ENCODE peak calls at places on chromosomes 11 and 22, in six cellular contexts. R, V, S, K, L and Q are unnamed samples. For H3K79me2, the result is how much of the 10 kb centered on the place peaks cover.

GRCh38 chr11:60836866-60837510 is 4.9 kb upstream of the CCDC86 start:
- DNase-seq in R (no peak), V (no peak), L (no peak), S (no peak), K (no peak), Q (no peak)

GRCh38 chr11:70582886-70583641 is 184.7 kb downstream of the CTTN start:
- DNase-seq in R (no peak), K (no peak), V (no peak), S (no peak), L (no peak), Q (no peak)

GRCh38 chr11:76153609-76153949 is 52.7 kb downstream of the WNT11 start:
- DNase-seq in R (no peak), S (peak), K (no peak), V (peak), L (no peak), Q (peak)

GRCh38 chr11:11334607-11335006 is 18.4 kb downstream of the CSNK2A3 start:
- DNase-seq in S (no peak), L (no peak), R (no peak), V (no peak), K (no peak), Q (no peak)

GRCh38 chr11:34302046-34302921 is 55.5 kb downstream of the ABTB2 start:
- DNase-seq in V (peak), K (no peak), R (peak), S (peak), L (no peak), Q (peak)

GRCh38 chr11:13357232-13357631 is 79.6 kb downstream of the BMAL1 start:
- DNase-seq in L (no peak), K (no peak), S (no peak), R (no peak), V (no peak), Q (no peak)

GRCh38 chr11:61082161-61082870 is 20.0 kb upstream of the CD5 start:
- DNase-seq in K (no peak), L (no peak), S (no peak), V (no peak), R (no peak), Q (no peak)

GRCh38 chr11:65911682-65912568 is 6.9 kb downstream of the C11orf68 start:
- DNase-seq in K (peak), S (peak), R (peak), L (peak), V (peak), Q (peak)

GRCh38 chr11:67158241-67158640 is 39.2 kb downstream of the KDM2A start:
- DNase-seq in S (no peak), V (no peak), R (no peak), L (no peak), K (no peak), Q (no peak)

GRCh38 chr22:31230871-31231621 is 18.9 kb downstream of the LIMK2 start:
- DNase-seq in K (peak), S (peak), L (peak), V (peak), R (no peak), Q (peak)

GRCh38 chr11:62030071-62030684 is 62.7 kb upstream of the FTH1 start:
- DNase-seq in V (no peak), L (peak), K (no peak), R (no peak), S (no peak), Q (no peak)

GRCh38 chr11:64072403-64072802 is 36.7 kb downstream of the FLRT1 start:
- DNase-seq in S (no peak), R (no peak), L (no peak), K (no peak), V (no peak), Q (no peak)

GRCh38 chr11:36016263-36016662 is 72.4 kb downstream of the LDLRAD3 start:
- DNase-seq in L (no peak), R (no peak), V (no peak), S (peak), K (no peak), Q (no peak)

GRCh38 chr11:86291466-86292262 is 10.4 kb upstream of the HIKESHI start:
- DNase-seq in R (peak), L (peak), V (peak), K (peak), S (peak), Q (peak)

GRCh38 chr11:59188954-59189353 is 17.0 kb downstream of the DTX4 start:
- DNase-seq in L (no peak), S (no peak), V (no peak), R (no peak), K (no peak), Q (no peak)

GRCh38 chr11:22668005-22668796 is 1.8 kb downstream of the GAS2 start:
- DNase-seq in K (no peak), S (no peak), L (no peak), V (no peak), R (no peak), Q (no peak)

GRCh38 chr22:37485006-37485713 is 1.0 kb downstream of the MFNG start:
- DNase-seq in V (no peak), K (peak), S (no peak), R (no peak), L (no peak), Q (no peak)

GRCh38 chr11:112279901-112280267 is 19.2 kb upstream of the PLET1 start:
- DNase-seq in L (peak), S (peak), V (peak), R (no peak), K (peak), Q (peak)

GRCh38 chr11:8838248-8838647 is 72.7 kb upstream of the AKIP1 start:
- DNase-seq in L (no peak), S (peak), V (peak), R (no peak), K (peak), Q (no peak)

GRCh38 chr22:45007946-45008852 is 1.6 kb downstream of the PHF21B start:
- DNase-seq in S (peak), L (peak), V (peak), K (peak), R (no peak), Q (no peak)

GRCh38 chr11:116461789-116462188 is 311.0 kb downstream of the BUD13 start:
- DNase-seq in K (no peak), L (peak), S (peak), V (no peak), R (no peak), Q (no peak)

GRCh38 chr22:45877651-45878050 is 99.3 kb downstream of the WNT7B start:
- DNase-seq in V (no peak), R (no peak), K (no peak), S (no peak), L (no peak), Q (no peak)

GRCh38 chr11:6505577-6506240 is 8.6 kb downstream of the DNHD1 start:
- DNase-seq in L (peak), S (peak), K (peak), V (peak), R (peak), Q (peak)

GRCh38 chr22:24694971-24695928 is 79.3 kb downstream of the PIWIL3 start:
- DNase-seq in L (no peak), V (no peak), S (no peak), K (no peak), R (no peak), Q (no peak)

GRCh38 chr11:95977534-95978174 is 53.7 kb upstream of the MTMR2 start:
- DNase-seq in R (no peak), L (no peak), K (peak), V (peak), S (peak), Q (peak)

GRCh38 chr11:19076744-19077589 is 16.4 kb upstream of the MRGPRX2 start:
- DNase-seq in R (peak), K (peak), L (peak), S (peak), V (peak), Q (peak)

GRCh38 chr11:20647976-20648565 is 21.3 kb upstream of the NELL1 start:
- DNase-seq in S (peak), L (peak), V (peak), K (peak), R (peak), Q (peak)

GRCh38 chr22:32482708-32483107 is 8.1 kb downstream of the FBXO7 start:
- DNase-seq in K (no peak), L (no peak), R (no peak), V (peak), S (peak), Q (peak)

GRCh38 chr11:47348859-47349258 is 3.6 kb downstream of the MYBPC3 start:
- DNase-seq in L (peak), R (peak), K (no peak), V (no peak), S (peak), Q (peak)

GRCh38 chr11:46141597-46141996 is 20.3 kb upstream of the PHF21A start:
- DNase-seq in L (no peak), S (no peak), V (no peak), K (no peak), R (no peak), Q (no peak)

GRCh38 chr11:105588001-105588400 is 21.9 kb upstream of the GRIA4 start:
- DNase-seq in S (peak), R (no peak), L (no peak), V (peak), K (peak), Q (peak)

GRCh38 chr22:31895317-31896133 is 48.8 kb upstream of the YWHAH start:
- DNase-seq in L (no peak), S (no peak), K (no peak), R (no peak), V (no peak), Q (no peak)

GRCh38 chr11:721347-721912 is 15.4 kb downstream of the EPS8L2 start:
- DNase-seq in S (no peak), V (no peak), L (peak), K (no peak), R (no peak), Q (no peak)

GRCh38 chr11:94938399-94939055 is 34.8 kb downstream of the CWC15 start:
- DNase-seq in S (peak), K (peak), V (no peak), L (no peak), R (no peak), Q (peak)

GRCh38 chr22:45400046-45400445 is 13.4 kb downstream of the SMC1B start:
- DNase-seq in K (no peak), R (no peak), L (no peak), V (peak), S (no peak), Q (no peak)

GRCh38 chr11:130785376-130786110 is 130.7 kb downstream of the SNX19 start:
- DNase-seq in K (no peak), S (peak), L (peak), V (peak), R (no peak), Q (peak)

GRCh38 chr22:44901301-44901700 is 108.5 kb downstream of the PHF21B start:
- DNase-seq in K (no peak), R (peak), L (no peak), V (no peak), S (peak), Q (no peak)

GRCh38 chr22:38240734-38241252 is 32.0 kb downstream of the TMEM184B start:
- DNase-seq in V (peak), S (peak), L (peak), R (peak), K (peak), Q (peak)

GRCh38 chr11:71977743-71978418 is 20.8 kb upstream of the IL18BP start:
- DNase-seq in R (peak), L (peak), S (peak), K (peak), V (peak), Q (peak)

GRCh38 chr11:62179995-62180394 is 10.0 kb upstream of the SCGB1D1 start:
- DNase-seq in K (no peak), V (no peak), L (no peak), R (no peak), S (no peak), Q (no peak)

DNA sequence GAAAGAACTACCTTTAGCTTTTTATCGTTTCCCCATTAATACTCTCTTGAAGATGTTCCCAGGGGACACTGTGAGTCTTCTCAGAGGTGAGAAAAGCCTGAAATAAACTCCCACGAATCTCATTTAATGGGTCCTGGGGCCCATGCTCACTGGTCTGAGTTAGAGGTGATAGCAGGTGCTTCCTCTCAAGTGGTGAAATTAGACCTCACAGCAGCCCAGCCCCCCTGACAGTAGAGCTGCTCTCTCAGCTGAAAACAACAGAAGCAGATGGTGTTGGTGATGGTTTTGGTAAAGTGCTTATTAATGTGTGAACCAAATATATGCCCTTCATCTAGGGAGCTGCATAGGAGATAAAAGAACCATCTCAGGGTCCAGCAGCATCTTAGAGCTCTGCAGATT is 76.8 kb upstream of the VPREB1 start:
- DNase-seq in S (no peak), R (no peak), L (no peak), V (no peak), K (no peak), Q (no peak)
- TF ChIP-seq EZH2 in S (no peak), R (no peak), L (no peak), V (no peak), K (no peak), Q (no peak)

GRCh38 chr11:73077454-73077853 is 64.7 kb downstream of the FCHSD2 start:
- DNase-seq in S (peak), R (no peak), L (no peak), K (no peak), V (no peak), Q (no peak)

GRCh38 chr11:73078631-73079030 is 63.5 kb downstream of the FCHSD2 start:
- DNase-seq in R (no peak), K (no peak), L (no peak), S (no peak), V (no peak), Q (no peak)

GRCh38 chr11:73070653-73071052 is 71.5 kb downstream of the FCHSD2 start:
- DNase-seq in R (no peak), S (no peak), K (no peak), V (no peak), L (no peak), Q (no peak)

DNA sequence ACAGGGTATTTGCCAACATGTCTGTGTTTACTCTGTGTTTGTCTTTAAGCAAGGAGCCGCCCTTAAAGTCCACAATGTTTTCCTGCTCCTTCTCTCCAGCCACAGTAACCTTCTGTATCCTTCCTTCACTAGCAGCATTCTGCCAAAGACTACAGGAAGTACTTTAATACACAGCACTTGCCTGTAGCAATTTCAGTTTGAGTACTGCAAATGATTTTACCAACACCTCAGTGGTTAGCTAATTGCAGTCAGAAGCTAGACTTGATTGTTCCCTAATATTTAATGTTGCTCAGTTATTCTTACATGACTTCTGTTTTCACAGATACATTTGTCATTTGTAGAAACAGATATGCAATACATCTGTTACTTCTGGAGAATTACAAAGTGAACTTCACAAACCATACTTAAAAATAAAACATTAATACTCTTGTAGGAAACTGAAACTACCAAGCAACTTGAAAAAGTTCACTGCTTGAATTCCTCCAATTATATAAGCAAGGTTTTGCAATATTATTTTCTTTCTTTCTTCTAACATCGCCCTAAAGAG is 69.1 kb downstream of the FCHSD2 start:
- DNase-seq in L (no peak), R (no peak), K (peak), S (peak), V (peak), Q (peak)
- H3K79me2 ChIP-seq in L (under half), R (under half), K (under half), S (under half), V (under half), Q (under half)

GRCh38 chr22:34111210-34111824 is 191.0 kb upstream of the LARGE1 start:
- DNase-seq in S (peak), L (peak), K (no peak), V (peak), R (no peak), Q (peak)
- TF ChIP-seq EZH2 in S (no peak), L (no peak), K (no peak), V (no peak), R (no peak), Q (no peak)

GRCh38 chr11:122202951-122203456 is 87.0 kb upstream of the BLID start:
- DNase-seq in K (no peak), S (peak), R (peak), L (peak), V (peak), Q (peak)
- H3K79me2 ChIP-seq in K (under half), S (half or more), R (under half), L (under half), V (under half), Q (half or more)

DNA sequence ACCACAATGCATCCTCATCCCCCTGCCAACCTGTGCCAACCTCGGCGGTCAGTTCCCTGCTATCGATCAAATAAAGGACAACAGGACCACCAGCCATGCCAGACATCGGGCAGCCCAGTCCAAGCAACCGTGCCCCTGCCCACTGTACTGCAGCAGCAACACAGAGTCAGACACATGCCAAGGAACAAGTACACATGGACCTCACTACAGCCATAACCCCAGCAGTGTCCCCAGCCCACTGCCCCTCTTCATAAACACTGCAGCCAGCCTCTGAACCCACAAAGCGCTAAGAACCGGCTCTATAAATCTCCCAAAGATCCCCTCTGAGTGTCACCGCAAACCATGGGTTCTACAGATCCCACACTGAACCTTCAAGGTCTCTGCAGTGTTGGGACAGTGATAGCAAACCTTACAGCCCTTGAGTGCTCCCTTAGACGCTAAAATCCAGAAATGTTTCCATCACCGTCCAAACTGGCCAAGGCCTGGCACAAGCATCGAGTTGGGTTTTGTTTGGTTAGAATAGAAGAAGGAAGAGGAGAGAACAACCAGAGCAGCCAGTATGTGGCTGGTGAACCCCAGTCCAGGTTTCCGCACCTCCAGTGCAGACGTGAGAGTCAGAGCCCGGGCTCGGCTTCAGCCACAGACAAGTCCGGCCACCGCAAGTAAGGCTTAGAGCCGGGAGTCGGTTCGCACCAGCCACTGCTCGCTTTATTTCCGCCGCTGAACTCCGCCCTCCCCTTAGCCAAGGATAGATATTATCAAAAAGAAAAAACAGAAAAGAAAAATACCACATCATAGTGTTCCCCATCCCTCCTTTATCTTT is 7.9 kb downstream of the PAX6 start:
- DNase-seq in V (no peak), R (no peak), L (peak), K (no peak), S (no peak), Q (no peak)
- TF ChIP-seq EZH2 in V (peak), R (no peak), L (peak), K (peak), S (peak), Q (no peak)

GRCh38 chr22:22352376-22352999 is 107.9 kb downstream of the VPREB1 start:
- DNase-seq in S (no peak), L (no peak), V (no peak), K (no peak), R (no peak), Q (no peak)
- H3K79me2 ChIP-seq in S (under half), L (under half), V (under half), K (under half), R (under half), Q (under half)

GRCh38 chr11:117878939-117879475 is 2.5 kb upstream of the FXYD6 start:
- DNase-seq in R (no peak), V (no peak), K (no peak), S (no peak), L (no peak), Q (no peak)

GRCh38 chr11:117881217-117881616 is 4.8 kb upstream of the FXYD6 start:
- DNase-seq in R (no peak), S (no peak), L (no peak), K (no peak), V (no peak), Q (no peak)

GRCh38 chr11:117878314-117878938 is 2.0 kb upstream of the FXYD6 start:
- DNase-seq in S (no peak), L (no peak), V (no peak), R (no peak), K (no peak), Q (no peak)

GRCh38 chr11:117877120-117877784 is 794 bp upstream of the FXYD6 start:
- DNase-seq in S (no peak), K (no peak), L (no peak), R (no peak), V (no peak), Q (no peak)

DNA sequence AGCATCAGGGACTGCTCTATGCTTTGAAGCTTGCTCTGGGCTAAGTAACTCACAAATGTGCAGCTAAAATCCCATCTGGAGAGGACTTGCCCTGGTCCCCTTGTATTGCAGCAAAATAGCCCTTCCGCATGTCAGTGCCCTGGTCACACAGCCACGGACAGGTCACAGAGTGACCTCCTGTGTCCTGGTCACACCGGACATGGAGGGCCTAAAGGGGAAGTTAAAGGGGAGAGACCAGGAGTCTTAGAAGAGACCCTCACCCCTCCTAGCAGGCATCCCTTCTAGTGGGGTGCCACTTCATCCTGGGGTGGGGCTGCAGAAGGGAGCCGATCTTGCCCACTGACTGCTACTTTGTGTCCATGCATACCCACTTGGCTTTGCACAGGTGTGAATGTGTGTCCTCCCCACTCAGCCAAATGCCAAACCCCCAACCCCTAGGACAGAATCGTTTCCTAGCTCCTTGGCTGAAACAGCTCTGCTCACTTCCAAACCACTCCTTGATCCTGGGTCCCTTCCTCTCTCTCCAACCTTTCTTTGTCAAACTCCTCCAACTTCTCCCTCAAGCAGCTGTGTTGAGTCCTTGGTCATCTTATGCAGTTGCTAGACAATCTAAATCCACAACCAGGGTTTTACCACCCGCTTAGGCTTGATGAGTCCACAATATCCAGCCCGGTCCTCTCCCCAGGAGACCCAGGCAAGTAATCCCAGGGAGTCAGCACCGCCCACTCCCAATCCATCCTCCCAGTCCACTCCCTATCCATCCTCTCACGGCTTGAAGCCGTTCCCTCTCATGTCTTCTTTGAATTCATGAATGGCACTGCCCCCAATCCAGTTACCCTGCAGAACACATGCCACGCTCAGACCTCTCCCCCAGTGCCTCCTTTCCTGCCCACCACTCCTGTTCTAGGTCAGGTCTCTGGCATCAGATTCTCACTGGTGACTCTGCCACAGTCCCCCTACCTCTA is 3.3 kb upstream of the FXYD6 start:
- DNase-seq in S (no peak), K (no peak), V (no peak), R (no peak), L (no peak), Q (no peak)
- TF ChIP-seq EZH2 in S (no peak), K (no peak), V (no peak), R (no peak), L (no peak), Q (no peak)